ENCODE peak calls at places on chromosomes 6 and 20, in four cellular contexts. J is ELR, L is iris pigment epithelial cell, A is HCEC 1CT. P is an unnamed sample.

GRCh38 chr6:121581327-121581726 is 145.9 kb downstream of the GJA1 start:
- DNase-seq in J (no peak), L (no peak), A (no peak), P (no peak)

GRCh38 chr20:57585466-57586213 is 24.7 kb downstream of the PCK1 start:
- DNase-seq in J (no peak), L (no peak), A (no peak), P (no peak)

GRCh38 chr6:46490425-46491200 is 636 bp downstream of the RCAN2 start:
- DNase-seq in J (peak), L (no peak), A (no peak), P (no peak)

GRCh38 chr6:156879235-156879995 is 102.2 kb downstream of the ARID1B start:
- DNase-seq in J (no peak), L (peak), A (no peak), P (no peak)

GRCh38 chr20:34952676-34953075 is 2.9 kb downstream of the GSS start:
- DNase-seq in J (peak), L (peak), A (no peak), P (peak)

GRCh38 chr20:19539191-19539590 is 218.9 kb upstream of the RIN2 start:
- DNase-seq in J (no peak), L (no peak), A (no peak), P (no peak)

GRCh38 chr6:28769626-28770402 is 154.0 kb downstream of the TRIM27 start:
- DNase-seq in J (peak), L (peak), A (peak), P (peak)

GRCh38 chr20:23436681-23437080 is 2.8 kb upstream of the CSTL1 start:
- DNase-seq in J (no peak), L (peak), A (no peak), P (no peak)

GRCh38 chr6:138406443-138406842 is 2.4 kb downstream of the HEBP2 start:
- DNase-seq in J (no peak), L (no peak), A (no peak), P (no peak)

GRCh38 chr6:4486543-4487319 is 289.5 kb upstream of the CDYL start:
- DNase-seq in J (no peak), L (no peak), A (no peak), P (peak)

GRCh38 chr6:151808331-151809241 is 1.1 kb downstream of the ESR1 start:
- DNase-seq in J (no peak), L (no peak), A (no peak), P (no peak)

GRCh38 chr6:36633915-36634314 is 39.8 kb downstream of the SRSF3 start:
- DNase-seq in J (no peak), L (peak), A (no peak), P (peak)

GRCh38 chr6:108005961-108006360 is 48.0 kb upstream of the SEC63 start:
- DNase-seq in J (no peak), L (no peak), A (no peak), P (no peak)

GRCh38 chr6:150667977-150668716 is 68.5 kb downstream of the PLEKHG1 start:
- DNase-seq in J (peak), L (peak), A (no peak), P (peak)

GRCh38 chr6:80143312-80143960 is 37.0 kb downstream of the BCKDHB start:
- DNase-seq in J (peak), L (peak), A (peak), P (peak)

GRCh38 chr6:167699141-167700036 is 127.3 kb upstream of the AFDN start:
- DNase-seq in J (no peak), L (peak), A (no peak), P (no peak)

GRCh38 chr20:1844723-1845523 is 50.3 kb upstream of the SIRPA start:
- DNase-seq in J (no peak), L (peak), A (no peak), P (peak)

GRCh38 chr6:166626177-166627038 is 643 bp downstream of the RPS6KA2 start:
- DNase-seq in J (peak), L (peak), A (peak), P (no peak)